ENCODE peak calls at places on chromosomes 1 and 21, in five cellular contexts. Q is neural progenitor cell, P is K562, I is transverse colon, Y is coronary artery. K is an unnamed sample.

GRCh38 chr1:115717541-115717940 is 51.0 kb downstream of the CASQ2 start:
- DNase-seq in I (peak), Y (no peak), P (peak), Q (peak), K (no peak)

GRCh38 chr1:25099343-25099951 is 132.9 kb downstream of the SYF2 start:
- DNase-seq in I (peak), Y (no peak), P (no peak), Q (no peak), K (peak)

GRCh38 chr1:229893762-229894444 is 173.1 kb upstream of the GALNT2 start:
- DNase-seq in I (no peak), Q (no peak), Y (no peak), P (no peak), K (peak)

GRCh38 chr1:26993237-26994019 is at the start of gene TRNP1:
- DNase-seq in Q (peak), Y (no peak), P (peak), I (peak), K (peak)

GRCh38 chr1:96845464-96845863 is 123.9 kb downstream of the PTBP2 start:
- DNase-seq in P (peak), Q (peak), Y (no peak), I (peak), K (peak)

GRCh38 chr21:45001134-45002095 is 61.6 kb downstream of the SLX9 start:
- DNase-seq in P (no peak), Q (no peak), I (peak), Y (peak), K (peak)

GRCh38 chr1:87294633-87295032 is 34.0 kb upstream of the LMO4 start:
- DNase-seq in I (no peak), P (no peak), Y (no peak), Q (no peak), K (no peak)

GRCh38 chr1:36304970-36305914 is 926 bp upstream of the SH3D21 start:
- DNase-seq in P (no peak), I (peak), Y (no peak), Q (no peak), K (no peak)

GRCh38 chr1:86069757-86070145 is 86.8 kb downstream of the COL24A1 start:
- DNase-seq in Q (no peak), P (no peak), Y (no peak), I (no peak), K (no peak)

GRCh38 chr1:10646347-10646861 is 150.0 kb downstream of the CASZ1 start:
- DNase-seq in P (peak), Q (no peak), Y (no peak), I (no peak), K (no peak)

DNA sequence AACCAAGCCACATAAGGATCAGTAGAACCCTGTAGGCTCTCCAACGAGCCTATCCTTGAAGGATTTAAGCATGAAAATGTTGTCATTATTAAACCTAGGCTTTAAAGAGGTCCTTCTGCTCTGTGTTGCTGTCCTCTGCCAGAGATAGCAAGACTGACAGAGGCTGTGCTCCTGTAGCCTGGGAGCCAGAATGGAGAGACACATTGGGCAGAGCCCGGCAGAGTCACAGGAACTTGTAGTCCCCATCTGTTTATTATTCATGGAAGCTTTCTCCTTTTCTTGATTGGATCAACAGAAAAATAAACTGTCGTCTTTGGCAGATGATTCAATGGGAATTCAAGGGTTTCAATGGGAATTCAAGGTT is 19.2 kb upstream of the SLAMF1 start:
- DNase-seq in Q (no peak), P (no peak), I (no peak), Y (no peak), K (no peak)
- H3K4me3 ChIP-seq in Q (no peak), P (no peak), I (no peak), Y (no peak), K (no peak)

DNA sequence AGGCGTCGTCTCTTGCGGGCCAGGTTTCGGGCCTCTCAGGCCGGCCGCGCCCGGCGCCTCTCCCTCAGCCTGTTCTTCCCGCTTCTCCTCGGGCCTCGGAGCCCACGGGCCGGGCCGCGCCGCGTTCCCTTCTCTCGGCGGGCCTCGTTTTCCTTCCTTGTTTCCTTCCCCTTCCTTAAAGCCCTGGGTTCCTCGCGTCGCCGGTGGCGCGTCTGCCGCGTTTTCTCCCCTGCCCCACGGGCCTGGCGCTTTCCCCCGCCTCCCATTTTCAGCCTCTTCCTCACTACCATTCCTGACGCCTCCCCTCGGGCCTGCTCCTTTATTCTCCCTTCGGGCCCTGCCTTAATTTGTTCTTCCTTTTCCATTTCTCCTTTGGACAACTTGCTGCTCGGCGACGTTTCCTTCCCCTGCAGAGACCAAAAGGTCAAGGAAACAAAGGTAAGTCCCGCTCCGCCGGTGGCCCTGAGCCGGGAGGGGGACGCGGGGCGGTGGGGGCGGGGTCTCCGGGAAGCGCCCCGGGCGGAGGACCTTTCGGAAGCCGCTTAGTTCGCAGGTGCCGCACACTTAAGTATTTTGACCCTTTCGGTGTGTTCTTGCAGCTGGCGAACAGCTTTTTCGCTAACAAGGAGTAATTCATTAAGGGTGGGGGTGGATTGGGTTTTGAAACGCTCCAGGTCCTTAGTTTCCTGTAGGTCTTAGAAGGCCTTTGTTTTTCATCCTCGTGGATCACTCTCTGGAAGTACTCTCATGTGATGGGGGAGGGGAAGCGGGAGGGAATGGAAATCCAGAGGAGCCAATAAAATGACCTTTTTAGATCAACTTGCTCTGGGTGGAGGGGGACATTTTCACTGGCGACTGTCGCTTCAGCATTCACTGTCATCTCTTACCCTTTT is 751 bp downstream of the YTHDF2 start:
- DNase-seq in I (peak), Q (peak), Y (no peak), P (peak), K (peak)
- H3K4me3 ChIP-seq in I (peak), Q (peak), Y (peak), P (peak), K (peak)

DNA sequence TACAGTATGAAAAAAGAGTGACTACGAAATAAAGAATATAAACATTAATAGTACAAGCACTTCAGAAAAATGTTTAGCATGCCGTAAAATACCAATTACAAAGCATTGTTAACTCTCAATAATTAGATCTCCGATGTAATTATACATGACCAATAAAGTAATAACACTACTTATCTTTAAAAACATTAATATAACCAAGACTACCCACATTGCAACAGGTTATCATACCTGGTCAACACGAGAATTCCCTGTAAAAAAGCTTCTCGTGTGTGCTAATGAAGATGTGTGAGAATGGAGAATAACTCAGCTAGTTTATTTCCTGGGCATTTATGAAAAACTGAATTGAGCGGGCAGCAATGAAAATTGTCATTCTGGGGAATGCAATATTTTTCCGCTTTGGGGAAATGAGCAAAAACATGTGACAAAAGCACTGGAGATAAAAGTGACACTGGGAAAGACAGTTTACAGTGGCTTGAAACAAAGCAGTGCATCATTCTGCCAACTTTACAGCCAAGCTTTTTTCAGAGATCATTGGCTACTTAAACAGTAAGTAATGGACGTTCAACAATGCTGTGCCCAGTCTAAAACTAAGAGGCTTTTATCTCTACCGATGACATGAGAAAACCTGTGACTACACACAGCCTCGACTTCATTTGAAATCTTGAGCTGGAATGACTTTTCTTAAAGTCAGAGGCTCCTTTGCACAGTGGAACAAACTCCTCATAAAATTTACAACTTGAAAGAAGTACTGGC is 34.7 kb downstream of the ITPKB start:
- DNase-seq in Q (no peak), P (no peak), Y (no peak), I (no peak), K (no peak)
- H3K4me3 ChIP-seq in Q (no peak), P (no peak), Y (no peak), I (no peak), K (no peak)

DNA sequence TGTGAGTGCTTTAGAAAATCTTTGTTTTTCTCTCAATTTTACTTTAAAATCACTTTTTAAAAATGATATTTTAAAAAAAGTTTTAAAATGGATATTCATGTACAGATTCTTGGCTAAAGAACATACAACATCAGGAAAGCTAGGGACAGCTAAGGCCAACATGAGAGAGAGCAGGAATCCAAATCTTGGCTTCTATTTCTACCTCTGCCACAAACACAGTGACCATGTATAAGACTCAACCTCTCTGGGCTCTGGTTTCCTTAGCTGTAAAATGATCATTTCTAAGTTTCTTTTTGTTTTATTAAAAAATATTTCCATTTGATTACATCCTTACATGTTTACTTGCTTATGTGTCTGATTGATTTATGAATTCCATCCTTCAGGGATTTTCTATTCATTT is 1.2 kb downstream of the VCAM1 start:
- DNase-seq in Q (no peak), I (no peak), Y (no peak), P (no peak), K (no peak)
- H3K4me3 ChIP-seq in Q (no peak), I (peak), Y (peak), P (no peak), K (no peak)

DNA sequence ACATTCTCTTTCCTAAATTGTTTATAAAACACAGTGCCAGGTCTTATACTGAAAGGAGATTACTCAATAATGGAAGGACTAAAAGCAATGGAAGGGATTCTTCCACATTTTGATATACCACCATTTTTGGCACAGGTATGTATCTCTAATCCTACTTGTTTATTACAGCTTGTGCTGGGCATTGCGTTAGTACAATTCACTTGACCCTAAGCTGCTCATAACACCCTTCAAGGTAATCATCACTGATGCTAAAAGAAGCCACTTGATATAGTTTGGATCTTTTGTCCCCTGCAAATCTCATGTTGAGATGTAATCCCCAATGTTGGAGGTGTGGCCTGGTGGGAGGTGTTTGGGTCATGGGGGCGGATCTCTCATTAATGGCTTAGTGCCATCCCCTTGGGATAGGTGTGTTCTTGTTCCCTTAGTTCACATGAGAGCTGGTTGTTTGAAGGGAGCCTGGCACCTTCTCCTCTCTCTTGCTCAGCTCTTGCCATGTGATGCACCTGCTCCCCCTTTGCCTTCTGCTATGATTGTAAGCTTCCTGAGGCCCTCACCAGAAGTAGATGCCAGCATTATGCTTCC is 71.1 kb downstream of the NIBAN1 start:
- DNase-seq in Q (no peak), P (no peak), I (no peak), Y (no peak), K (no peak)
- H3K4me3 ChIP-seq in Q (no peak), P (no peak), I (no peak), Y (no peak), K (no peak)

DNA sequence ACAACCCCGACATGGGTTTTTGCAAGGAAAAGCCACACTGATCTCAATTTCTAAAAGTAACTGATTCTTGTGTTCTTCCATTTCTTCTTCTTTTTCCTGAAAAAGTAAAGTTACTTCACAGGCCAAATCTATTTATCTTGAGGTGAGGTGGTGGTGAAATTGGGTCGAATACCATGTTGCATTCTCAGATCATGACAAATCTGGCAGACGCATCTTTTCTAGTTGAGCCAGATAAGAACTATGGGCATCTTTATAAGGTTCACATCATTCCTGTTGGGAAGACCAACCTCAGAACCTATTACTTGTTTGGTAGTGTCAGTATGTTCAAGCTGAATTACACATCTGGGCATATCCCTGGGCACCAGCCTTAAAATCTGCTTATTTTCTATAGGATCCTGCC is 78.6 kb upstream of the USP25 start:
- DNase-seq in I (no peak), Y (no peak), P (no peak), Q (no peak), K (no peak)
- H3K4me3 ChIP-seq in I (no peak), Y (no peak), P (no peak), Q (no peak), K (no peak)

DNA sequence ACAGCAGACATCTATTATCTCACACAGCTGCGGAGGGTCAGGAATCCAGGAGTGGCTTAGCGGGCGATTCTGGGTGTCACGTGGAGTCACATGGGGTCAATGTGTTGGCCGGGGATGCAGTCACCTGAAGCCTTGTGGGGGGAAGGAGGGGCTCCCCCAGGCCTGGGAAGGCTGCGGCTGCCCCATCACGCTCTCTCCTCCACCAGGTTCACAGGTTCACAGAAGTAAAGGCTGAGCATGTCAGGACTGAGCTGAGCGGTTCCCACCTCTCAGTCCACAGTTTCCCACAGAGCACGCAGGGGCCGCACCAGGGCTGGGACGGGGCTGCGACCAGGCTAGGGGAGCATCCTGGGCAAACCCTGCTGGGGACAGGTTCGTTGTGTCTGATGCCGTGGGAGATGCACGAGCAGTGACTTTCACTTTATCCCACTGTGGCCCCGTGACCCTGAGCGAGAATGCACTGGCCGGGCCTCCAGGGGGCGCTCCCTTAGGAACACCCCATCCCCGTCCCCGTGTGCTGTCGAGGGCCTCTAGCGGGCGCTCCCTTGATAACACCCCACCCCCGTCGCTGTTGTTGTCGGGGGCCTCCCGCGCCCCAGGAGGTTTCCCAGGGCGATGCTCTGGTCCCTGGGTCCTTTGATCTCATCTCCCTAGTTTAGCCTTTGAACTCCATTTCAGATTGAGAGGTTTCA is 73.2 kb upstream of the TRAPPC10 start:
- DNase-seq in Y (no peak), I (peak), Q (peak), P (peak), K (peak)
- H3K4me3 ChIP-seq in Y (peak), I (peak), Q (no peak), P (peak), K (no peak)

GRCh38 chr1:203772836-203773235 is 7.9 kb downstream of the LAX1 start:
- DNase-seq in P (no peak), Y (no peak), I (no peak), Q (no peak), K (no peak)

GRCh38 chr1:203769505-203770343 is 4.7 kb downstream of the LAX1 start:
- DNase-seq in P (no peak), Q (no peak), Y (peak), I (peak), K (peak)

GRCh38 chr1:203776636-203777035 is 11.7 kb downstream of the LAX1 start:
- DNase-seq in Q (peak), Y (no peak), I (no peak), P (peak), K (no peak)

GRCh38 chr1:203768158-203768725 is 3.3 kb downstream of the LAX1 start:
- DNase-seq in Y (no peak), P (no peak), I (peak), Q (no peak), K (peak)

GRCh38 chr1:203771901-203772301 is 6.9 kb downstream of the LAX1 start:
- DNase-seq in Y (no peak), P (no peak), Q (no peak), I (no peak), K (no peak)
- H3K4me3 ChIP-seq in Y (no peak), P (no peak), Q (no peak), I (no peak), K (no peak)